ENCODE peak calls at places on chromosomes 12 and 14, in six cellular contexts. A is OCI-LY7, J is fibroblast of lung, T is astrocyte, I is uterus, V is IMR-90. U is an unnamed sample. For H3K4me1, the result is how much of the 10 kb centered on the place peaks cover.

GRCh38 chr14:75282166-75282547 is 3.5 kb downstream of the FOS start:
- DNase-seq in A (no peak), V (peak), J (peak), I (no peak), T (peak), U (no peak)

GRCh38 chr14:89473979-89474378 is 56.9 kb upstream of the FOXN3 start:
- DNase-seq in A (no peak), V (peak), J (peak), T (peak), I (no peak), U (no peak)

GRCh38 chr12:6104027-6104426 is 20.4 kb downstream of the VWF start:
- DNase-seq in A (peak), J (no peak), V (no peak), T (peak), I (no peak), U (peak)

GRCh38 chr12:108400060-108400459 is 60.9 kb upstream of the CMKLR1 start:
- DNase-seq in T (no peak), V (no peak), A (no peak), J (no peak), I (no peak), U (no peak)

GRCh38 chr14:71321556-71322315 is 414.5 kb downstream of the PCNX1 start:
- DNase-seq in I (no peak), T (peak), J (peak), V (peak), A (peak), U (no peak)

GRCh38 chr14:97458302-97459137 is 661.3 kb downstream of the VRK1 start:
- DNase-seq in J (no peak), I (peak), V (no peak), A (no peak), T (no peak), U (no peak)

GRCh38 chr14:61517861-61518802 is 177.2 kb upstream of the HIF1A start:
- DNase-seq in A (no peak), I (no peak), J (no peak), V (no peak), T (no peak), U (no peak)

GRCh38 chr12:107780298-107780697 is 5.8 kb downstream of the ASCL4 start:
- DNase-seq in V (no peak), A (no peak), J (no peak), I (no peak), T (no peak), U (no peak)

GRCh38 chr14:74952697-74953484 is 2.5 kb downstream of the PGF start:
- DNase-seq in T (no peak), V (no peak), I (no peak), J (peak), A (no peak), U (no peak)

GRCh38 chr14:95274874-95275273 is 44.8 kb downstream of the CLMN start:
- DNase-seq in A (no peak), T (no peak), J (no peak), V (no peak), I (no peak), U (no peak)

GRCh38 chr12:121610239-121611149 is 15.8 kb upstream of the ORAI1 start:
- DNase-seq in V (peak), I (peak), T (no peak), A (no peak), J (peak), U (no peak)

GRCh38 chr12:27607611-27608010 is 83.6 kb downstream of the PPFIBP1 start:
- DNase-seq in I (no peak), V (no peak), A (no peak), J (no peak), T (no peak), U (no peak)

GRCh38 chr14:65495196-65495595 is 82.7 kb downstream of the FUT8 start:
- DNase-seq in T (peak), V (peak), A (no peak), J (peak), I (no peak), U (no peak)

GRCh38 chr12:101336400-101336799 is 56.5 kb downstream of the UTP20 start:
- DNase-seq in T (no peak), A (no peak), J (no peak), V (no peak), I (no peak), U (no peak)

GRCh38 chr14:30143617-30144016 is 216.0 kb upstream of the PRKD1 start:
- DNase-seq in A (no peak), V (peak), T (peak), J (peak), I (no peak), U (no peak)

GRCh38 chr14:104393199-104393897 is 186.2 kb upstream of the C14orf180 start:
- DNase-seq in T (no peak), I (no peak), V (no peak), J (no peak), A (no peak), U (no peak)

GRCh38 chr12:59695379-59695778 is 99.5 kb downstream of the SLC16A7 start:
- DNase-seq in A (no peak), V (peak), I (no peak), J (peak), T (peak), U (no peak)

GRCh38 chr12:112979281-112979680 is 962 bp downstream of the OAS2 start:
- DNase-seq in J (no peak), V (no peak), T (no peak), I (no peak), A (peak), U (no peak)

GRCh38 chr12:5554711-5555110 is 122.8 kb downstream of the NTF3 start:
- DNase-seq in I (no peak), T (peak), V (peak), A (no peak), J (no peak), U (no peak)

GRCh38 chr12:116697305-116698130 is 40.4 kb downstream of the SPRING1 start:
- DNase-seq in T (no peak), J (peak), A (peak), I (no peak), V (no peak), U (no peak)

GRCh38 chr14:22476882-22477281 is 112.1 kb downstream of the DAD1 start:
- DNase-seq in V (no peak), T (no peak), I (no peak), A (no peak), J (no peak), U (no peak)

GRCh38 chr12:5561057-5561456 is 129.1 kb downstream of the NTF3 start:
- DNase-seq in V (no peak), J (no peak), A (no peak), I (no peak), T (no peak), U (no peak)

GRCh38 chr14:22555573-22556011 is 33.4 kb downstream of the DAD1 start:
- DNase-seq in A (peak), I (no peak), V (peak), J (no peak), T (peak), U (no peak)

GRCh38 chr14:65153101-65153500 is 50.8 kb upstream of the MAX start:
- DNase-seq in T (no peak), I (peak), V (no peak), J (no peak), A (no peak), U (no peak)

GRCh38 chr14:70665448-70666363 is 24.0 kb downstream of the TTC9 start:
- DNase-seq in V (no peak), I (no peak), T (no peak), A (peak), J (no peak), U (no peak)

GRCh38 chr12:117096643-117097042 is 2.6 kb downstream of the TESC start:
- DNase-seq in A (no peak), V (no peak), T (no peak), I (no peak), J (no peak), U (no peak)

GRCh38 chr14:93234798-93235197 is 27.7 kb downstream of the UBR7 start:
- DNase-seq in T (peak), A (no peak), J (peak), V (peak), I (no peak), U (peak)

GRCh38 chr12:42332301-42332894 is 6.4 kb downstream of the PPHLN1 start:
- DNase-seq in A (peak), I (no peak), J (peak), T (peak), V (peak), U (peak)

GRCh38 chr12:24898606-24899005 is 50.3 kb downstream of the BCAT1 start:
- DNase-seq in A (no peak), I (no peak), V (no peak), T (no peak), J (no peak), U (no peak)

GRCh38 chr14:96616168-96616681 is 114.0 kb downstream of the PAPOLA start:
- DNase-seq in A (no peak), T (no peak), J (no peak), I (no peak), V (no peak), U (no peak)

GRCh38 chr12:87848248-87848868 is 180.8 kb downstream of the C12orf50 start:
- DNase-seq in I (no peak), J (peak), A (peak), V (peak), T (peak), U (peak)

GRCh38 chr12:88206636-88207035 is 64.5 kb downstream of the TMTC3 start:
- DNase-seq in A (no peak), I (no peak), V (peak), J (peak), T (no peak), U (no peak)

GRCh38 chr12:4909734-4910501 is at the start of gene KCNA1:
- DNase-seq in J (peak), I (peak), A (no peak), V (no peak), T (peak), U (no peak)

GRCh38 chr12:115752151-115752550 is 525.3 kb downstream of the MED13L start:
- DNase-seq in T (peak), I (no peak), J (peak), V (peak), A (no peak), U (no peak)

GRCh38 chr14:23861666-23862065 is 91.9 kb upstream of the DHRS4 start:
- DNase-seq in A (no peak), V (no peak), J (no peak), I (no peak), T (no peak), U (no peak)

GRCh38 chr12:3332190-3332589 is 158.8 kb upstream of the PRMT8 start:
- DNase-seq in V (peak), J (peak), A (no peak), T (peak), I (no peak), U (no peak)

GRCh38 chr12:109147954-109148353 is 31.6 kb downstream of the ACACB start:
- DNase-seq in A (no peak), I (peak), T (no peak), J (peak), V (no peak), U (no peak)

GRCh38 chr12:97573901-97574300 is 111.3 kb downstream of the RMST start:
- DNase-seq in V (no peak), T (peak), J (no peak), I (no peak), A (no peak), U (no peak)

GRCh38 chr12:97572220-97572619 is 109.6 kb downstream of the RMST start:
- DNase-seq in A (no peak), V (no peak), T (no peak), I (no peak), J (no peak), U (no peak)

GRCh38 chr12:97567619-97568110 is 105.1 kb downstream of the RMST start:
- DNase-seq in T (no peak), J (no peak), I (no peak), A (no peak), V (no peak), U (no peak)

DNA sequence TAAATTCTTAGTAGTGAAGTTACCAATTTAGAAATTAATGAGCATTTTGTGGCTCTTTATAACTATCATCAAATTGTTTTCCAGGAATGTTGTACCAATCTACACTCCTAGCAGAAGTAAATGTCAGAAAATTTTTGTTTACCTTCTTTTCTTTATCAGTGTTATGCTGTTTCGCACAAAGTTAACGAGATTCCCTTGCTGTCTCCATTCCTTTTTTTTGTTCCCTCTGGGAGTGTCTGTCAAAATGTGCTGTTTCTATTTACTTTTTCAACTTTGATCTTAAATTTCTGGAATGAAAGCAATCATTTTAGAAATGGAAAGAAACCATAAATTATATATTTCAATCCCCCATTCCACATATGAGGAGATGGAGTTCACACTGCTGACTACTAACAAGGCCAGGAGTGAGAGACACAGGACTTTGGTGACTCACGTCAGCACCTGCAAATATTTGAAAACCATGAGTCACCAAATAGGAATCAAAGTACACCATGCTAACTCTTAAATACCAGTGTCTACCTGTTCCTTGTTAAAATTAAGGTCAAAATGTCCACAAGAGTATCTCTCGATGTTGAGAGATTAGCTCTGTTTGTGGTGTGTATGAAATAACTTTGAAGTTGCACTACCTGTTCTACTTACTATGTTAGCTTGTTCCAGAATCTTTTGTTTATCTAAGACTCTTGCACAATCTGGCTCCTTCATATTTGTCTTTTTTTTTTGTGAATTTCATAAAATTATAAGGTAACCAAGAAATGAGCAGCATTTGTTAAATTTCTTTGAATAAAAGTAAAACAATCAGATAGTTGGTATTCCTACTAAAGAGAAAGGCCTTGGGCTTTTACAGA is 106.0 kb downstream of the RMST start:
- DNase-seq in T (no peak), V (no peak), A (no peak), J (no peak), I (no peak), U (no peak)
- H3K4me3 ChIP-seq in T (no peak), V (no peak), A (no peak), J (no peak), I (no peak), U (no peak)

GRCh38 chr12:123070267-123071081 is 80.4 kb downstream of the PITPNM2 start:
- DNase-seq in I (no peak), A (no peak), V (no peak), T (no peak), J (no peak), U (no peak)
- H3K4me1 ChIP-seq in I (under half), A (under half), V (under half), T (under half), J (under half), U (under half)

DNA sequence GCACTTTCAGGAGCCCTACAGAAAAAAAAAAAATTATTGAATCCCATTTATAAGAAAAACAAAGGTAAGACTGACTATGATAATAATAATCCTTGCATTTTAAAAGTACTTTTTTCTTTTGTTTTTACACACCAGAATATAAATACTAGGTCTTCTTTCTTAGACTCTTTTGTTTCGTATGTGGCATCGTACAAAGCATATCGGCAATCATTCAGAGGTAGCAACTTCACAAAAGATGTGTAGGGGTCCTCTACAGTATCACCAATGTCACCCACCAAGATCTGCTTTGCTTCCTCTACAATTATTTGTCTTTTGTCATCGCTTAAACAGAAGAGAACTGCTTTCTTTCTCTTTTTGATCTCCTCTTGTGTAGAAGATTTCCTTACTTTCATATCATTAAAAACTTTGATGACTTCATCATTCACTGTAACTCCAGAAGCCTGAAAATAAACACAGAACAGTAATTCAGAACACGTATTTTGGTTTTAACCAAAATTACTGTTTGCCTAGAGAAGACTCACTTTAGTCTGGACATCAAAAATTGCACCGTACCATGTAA is 1.2 kb downstream of the CFL2 start:
- DNase-seq in J (no peak), T (no peak), A (no peak), V (no peak), I (no peak), U (no peak)
- H3K27ac ChIP-seq in J (peak), T (peak), A (peak), V (peak), I (peak), U (peak)

GRCh38 chr12:46494424-46494823 is 121.9 kb upstream of the SLC38A2 start:
- DNase-seq in J (peak), T (peak), A (no peak), I (no peak), V (peak), U (peak)
- H3K4me3 ChIP-seq in J (no peak), T (no peak), A (no peak), I (no peak), V (no peak), U (peak)

GRCh38 chr12:53612978-53613377 is 13.2 kb downstream of the ATF7 start:
- DNase-seq in V (no peak), J (no peak), I (no peak), A (no peak), T (no peak), U (no peak)

GRCh38 chr12:53616950-53617349 is 9.2 kb downstream of the ATF7 start:
- DNase-seq in V (no peak), T (no peak), A (no peak), J (no peak), I (no peak), U (no peak)

GRCh38 chr12:53613821-53614220 is 12.4 kb downstream of the ATF7 start:
- DNase-seq in T (peak), I (no peak), V (peak), J (no peak), A (no peak), U (no peak)

GRCh38 chr12:53618340-53618739 is 7.8 kb downstream of the ATF7 start:
- DNase-seq in T (no peak), I (no peak), J (no peak), V (no peak), A (peak), U (no peak)

DNA sequence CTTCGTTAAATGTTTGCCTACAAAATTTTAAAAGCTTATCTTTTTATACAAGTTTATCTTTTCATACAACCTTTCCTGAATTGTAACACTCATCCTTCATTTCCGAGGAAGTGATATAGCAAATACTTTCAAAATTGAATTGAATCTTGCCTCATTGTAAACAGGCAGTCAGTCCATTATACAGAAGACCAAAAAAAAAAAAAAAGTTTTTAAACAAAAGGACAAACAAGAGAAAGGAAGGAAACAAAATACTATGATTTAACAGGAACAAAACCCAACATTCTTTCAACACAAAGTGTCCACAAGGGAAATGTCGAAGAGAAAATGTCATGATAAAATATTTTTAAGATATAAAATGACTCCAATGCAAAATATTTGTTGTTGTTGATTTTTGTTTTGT is 8.5 kb downstream of the ATF7 start:
- DNase-seq in T (no peak), J (no peak), V (no peak), I (no peak), A (no peak), U (no peak)
- H3K4me1 ChIP-seq in T (under half), J (under half), V (under half), I (under half), A (under half), U (under half)

GRCh38 chr12:31321565-31322228 is 4.3 kb downstream of the SINHCAF start:
- DNase-seq in T (peak), J (peak), V (peak), I (no peak), A (no peak), U (no peak)
- H3K27ac ChIP-seq in T (no peak), J (no peak), V (no peak), I (peak), A (no peak), U (no peak)

U was measured in SJSA1.